ENCODE peak calls at places on chromosomes 7 and 10, in eight cellular contexts. F is HFF-Myc, X is endothelial cell, N is heart right ventricle, Q is lung, E is activated gamma-delta T cell treated with Interleukin-2 at 50 U/mL for 16 hours, L is left lobe of liver, A is A549. I is an unnamed sample.

GRCh38 chr7:151058766-151059361 is 525 bp upstream of the SLC4A2 start:
- DNase-seq in F (no peak), X (no peak), N (no peak), Q (no peak), E (no peak), L (no peak), A (peak; percentile 33), I (no peak)

GRCh38 chr7:21639206-21639868 is 96.5 kb downstream of the DNAH11 start:
- DNase-seq in F (no peak), X (no peak), N (no peak), Q (no peak), E (no peak), L (no peak), A (no peak), I (no peak)

GRCh38 chr7:55185941-55186609 is 167.3 kb downstream of the EGFR start:
- DNase-seq in F (peak; percentile 75), X (no peak), N (no peak), Q (no peak), E (no peak), L (no peak), A (peak; percentile 85), I (no peak)

GRCh38 chr10:22366771-22367170 is 21.5 kb downstream of the SPAG6 start:
- DNase-seq in F (no peak), X (no peak), N (no peak), Q (no peak), E (no peak), L (no peak), A (no peak), I (no peak)

GRCh38 chr7:138649506-138649905 is 51.7 kb downstream of the SVOPL start:
- DNase-seq in F (no peak), X (no peak), N (no peak), Q (no peak), E (no peak), L (no peak), A (no peak), I (no peak)

GRCh38 chr7:93117852-93118530 is at the start of gene SAMD9:
- DNase-seq in F (peak; percentile 44), X (no peak), N (peak; percentile 73), Q (peak; percentile 54), E (peak; percentile 48), L (no peak), A (peak; percentile 77), I (no peak)

GRCh38 chr10:9342865-9343450 is 1288.5 kb downstream of the GATA3 start:
- DNase-seq in F (no peak), X (no peak), N (no peak), Q (no peak), E (no peak), L (no peak), A (peak; percentile 36), I (no peak)

GRCh38 chr10:62895058-62895457 is 78.9 kb upstream of the EGR2 start:
- DNase-seq in F (no peak), X (no peak), N (no peak), Q (no peak), E (no peak), L (no peak), A (no peak), I (no peak)

GRCh38 chr7:44281811-44282600 is 43.4 kb downstream of the CAMK2B start:
- DNase-seq in F (no peak), X (no peak), N (no peak), Q (no peak), E (no peak), L (peak; percentile 29), A (no peak), I (no peak)

GRCh38 chr10:60388709-60389241 is 900 bp downstream of the ANK3 start:
- DNase-seq in F (no peak), X (no peak), N (no peak), Q (no peak), E (no peak), L (no peak), A (no peak), I (no peak)

GRCh38 chr10:77823811-77824542 is 102.6 kb downstream of the DLG5 start:
- DNase-seq in F (no peak), X (no peak), N (no peak), Q (no peak), E (no peak), L (no peak), A (no peak), I (no peak)

GRCh38 chr7:134514106-134514505 is 13.3 kb upstream of the AKR1B10 start:
- DNase-seq in F (no peak), X (no peak), N (no peak), Q (no peak), E (no peak), L (no peak), A (no peak), I (no peak)

GRCh38 chr10:34885901-34886300 is 70.8 kb upstream of the PARD3 start:
- DNase-seq in F (no peak), X (no peak), N (no peak), Q (no peak), E (no peak), L (no peak), A (no peak), I (no peak)

GRCh38 chr7:129465080-129465479 is 30.8 kb downstream of the STRIP2 start:
- DNase-seq in F (no peak), X (no peak), N (no peak), Q (no peak), E (no peak), L (no peak), A (no peak), I (no peak)

GRCh38 chr7:137669706-137670105 is 177.1 kb downstream of the DGKI start:
- DNase-seq in F (no peak), X (no peak), N (no peak), Q (no peak), E (no peak), L (no peak), A (no peak), I (no peak)

GRCh38 chr7:128902761-128903585 is 7.5 kb downstream of the KCP start:
- DNase-seq in F (no peak), X (no peak), N (no peak), Q (no peak), E (no peak), L (no peak), A (no peak), I (no peak)

GRCh38 chr7:68697821-68698280 is 900.4 kb upstream of the AUTS2 start:
- DNase-seq in F (no peak), X (no peak), N (no peak), Q (no peak), E (no peak), L (no peak), A (no peak), I (no peak)

GRCh38 chr10:91775731-91776130 is 22.5 kb upstream of the TNKS2 start:
- DNase-seq in F (no peak), X (no peak), N (no peak), Q (no peak), E (no peak), L (no peak), A (no peak), I (no peak)

GRCh38 chr7:116610210-116610609 is 61.8 kb upstream of the MET start:
- DNase-seq in F (no peak), X (no peak), N (no peak), Q (no peak), E (no peak), L (no peak), A (no peak), I (no peak)

GRCh38 chr10:3772349-3773222 is 12.4 kb downstream of the KLF6 start:
- DNase-seq in F (no peak), X (no peak), N (no peak), Q (no peak), E (no peak), L (peak; percentile 24), A (no peak), I (no peak)

GRCh38 chr7:40847921-40848320 is 713.1 kb downstream of the SUGCT start:
- DNase-seq in F (no peak), X (no peak), N (no peak), Q (no peak), E (no peak), L (no peak), A (no peak), I (no peak)

GRCh38 chr10:90168244-90168643 is 466.9 kb downstream of the KIF20B start:
- DNase-seq in F (no peak), X (no peak), N (no peak), Q (no peak), E (no peak), L (no peak), A (no peak), I (no peak)

GRCh38 chr10:79298403-79299244 is 48.6 kb upstream of the PPIF start:
- DNase-seq in F (peak; percentile 86), X (no peak), N (no peak), Q (no peak), E (no peak), L (no peak), A (peak; percentile 84), I (no peak)

GRCh38 chr7:6547400-6547799 is 3.9 kb downstream of the GRID2IP start:
- DNase-seq in F (no peak), X (no peak), N (no peak), Q (no peak), E (no peak), L (no peak), A (no peak), I (no peak)

GRCh38 chr10:31147220-31147608 is 115.5 kb upstream of the ZNF438 start:
- DNase-seq in F (peak; percentile 46), X (no peak), N (no peak), Q (no peak), E (no peak), L (no peak), A (peak; percentile 45), I (no peak)

GRCh38 chr10:5890519-5890878 is 456 bp downstream of the FBH1 start:
- DNase-seq in F (no peak), X (peak; percentile 21), N (peak; percentile 28), Q (peak; percentile 34), E (peak; percentile 6), L (no peak), A (peak; percentile 14), I (no peak)

GRCh38 chr10:32005050-32005449 is 51.2 kb downstream of the KIF5B start:
- DNase-seq in F (peak; percentile 31), X (peak; percentile 46), N (no peak), Q (peak; percentile 33), E (peak; percentile 37), L (no peak), A (peak; percentile 70), I (no peak)

GRCh38 chr7:19262794-19263193 is 117.6 kb upstream of the FERD3L start:
- DNase-seq in F (no peak), X (no peak), N (no peak), Q (no peak), E (no peak), L (no peak), A (no peak), I (no peak)

GRCh38 chr10:103982639-103983038 is 15.7 kb downstream of the SLK start:
- DNase-seq in F (no peak), X (peak; percentile 43), N (peak; percentile 17), Q (no peak), E (no peak), L (no peak), A (peak; percentile 61), I (no peak)

GRCh38 chr10:131178521-131178920 is 133.0 kb downstream of the TCERG1L start:
- DNase-seq in F (no peak), X (no peak), N (no peak), Q (no peak), E (no peak), L (no peak), A (no peak), I (peak; percentile 3)

I was measured in progenitor cell of endocrine pancreas.